ENCODE peak calls at places on chromosomes 2 and 18, in six cellular contexts. D, Y, E, V, K and A are unnamed samples.

GRCh38 chr2:146312899-146313298 is 1531.9 kb upstream of the ACVR2A start:
- DNase-seq in D (no peak), Y (no peak), E (no peak), V (no peak), K (no peak), A (no peak)

GRCh38 chr2:118301248-118301647 is 213.0 kb downstream of the INSIG2 start:
- DNase-seq in D (no peak), Y (no peak), E (no peak), V (no peak), K (no peak), A (no peak)

GRCh38 chr18:11518788-11519685 is 90.4 kb upstream of the SLC35G4 start:
- DNase-seq in D (peak; percentile 31), Y (peak; percentile 47), E (no peak), V (no peak), K (no peak), A (no peak)

GRCh38 chr18:62637807-62638687 is 77.3 kb upstream of the PHLPP1 start:
- DNase-seq in D (no peak), Y (no peak), E (no peak), V (no peak), K (no peak), A (no peak)

GRCh38 chr2:227191367-227191766 is 26.9 kb downstream of the COL4A3 start:
- DNase-seq in D (no peak), Y (no peak), E (no peak), V (no peak), K (no peak), A (no peak)

GRCh38 chr2:96802281-96802595 is 13.8 kb upstream of the CNNM3 start:
- DNase-seq in D (no peak), Y (no peak), E (peak; percentile 76), V (no peak), K (no peak), A (no peak)

GRCh38 chr2:236343400-236344161 is 79.4 kb upstream of the ASB18 start:
- DNase-seq in D (peak; percentile 45), Y (peak; percentile 66), E (no peak), V (no peak), K (peak; percentile 63), A (no peak)

GRCh38 chr18:21163647-21164625 is 52.3 kb upstream of the ROCK1 start:
- DNase-seq in D (no peak), Y (peak; percentile 10), E (no peak), V (no peak), K (peak; percentile 49), A (peak; percentile 77)

GRCh38 chr2:101017371-101017770 is 15.3 kb downstream of the RPL31 start:
- DNase-seq in D (no peak), Y (no peak), E (no peak), V (no peak), K (no peak), A (no peak)

GRCh38 chr18:12686100-12686499 is 16.4 kb downstream of the CEP76 start:
- DNase-seq in D (no peak), Y (no peak), E (no peak), V (no peak), K (no peak), A (no peak)

GRCh38 chr2:55010915-55011314 is 39.3 kb downstream of the RTN4 start:
- DNase-seq in D (no peak), Y (no peak), E (no peak), V (peak; percentile 69), K (no peak), A (peak; percentile 72)